ENCODE peak calls at places on chromosomes 11 and 22, in eight cellular contexts. F is stomach, U is NT2/D1, L is brain microvascular endothelial cell, K is HCT116, N is kidney epithelial cell, X is mesendoderm, Q is fibroblast of pulmonary artery. H is an unnamed sample.

GRCh38 chr11:100957499-100957898 is 172.1 kb downstream of the PGR start:
- DNase-seq in K (no peak), F (no peak), Q (no peak), U (no peak), X (no peak), N (no peak), L (no peak), H (no peak)

GRCh38 chr22:38235240-38235850 is 33.6 kb downstream of the MAFF start:
- DNase-seq in K (no peak), Q (no peak), L (no peak), N (no peak), F (no peak), X (no peak), U (no peak), H (no peak)

GRCh38 chr11:95147364-95147905 is 57.8 kb downstream of the ENDOD1 start:
- DNase-seq in X (peak; percentile 43), L (peak; percentile 94), U (no peak), K (peak; percentile 34), Q (peak; percentile 96), F (no peak), N (peak; percentile 55), H (peak; percentile 85)

GRCh38 chr11:60927061-60927592 is 2.9 kb downstream of the TMEM132A start:
- DNase-seq in X (no peak), K (no peak), N (no peak), Q (no peak), F (no peak), U (no peak), L (no peak), H (no peak)

GRCh38 chr11:73939096-73939495 is 11.7 kb upstream of the DNAJB13 start:
- DNase-seq in N (no peak), U (no peak), X (peak; percentile 16), Q (no peak), F (no peak), K (no peak), L (no peak), H (no peak)

GRCh38 chr22:31143537-31143936 is 3.2 kb upstream of the PLA2G3 start:
- DNase-seq in K (no peak), L (no peak), N (no peak), U (no peak), Q (no peak), F (no peak), X (no peak), H (no peak)

GRCh38 chr22:36238348-36239149 is 778 bp downstream of the APOL2 start:
- DNase-seq in K (no peak), U (no peak), X (no peak), Q (peak; percentile 26), F (no peak), N (no peak), L (no peak), H (peak; percentile 37)

GRCh38 chr22:20249797-20250354 is 18.2 kb downstream of the RTN4R start:
- DNase-seq in F (no peak), Q (peak; percentile 57), N (no peak), L (no peak), K (no peak), U (no peak), X (no peak), H (no peak)

GRCh38 chr22:42863349-42863911 is 6.4 kb upstream of the ARFGAP3 start:
- DNase-seq in X (no peak), Q (peak; percentile 74), F (no peak), K (peak; percentile 43), N (peak; percentile 84), U (no peak), L (peak; percentile 84), H (no peak)

GRCh38 chr11:69854719-69855118 is 35.5 kb upstream of the FGF3 start:
- DNase-seq in U (no peak), N (peak; percentile 48), Q (peak; percentile 21), K (peak; percentile 31), F (no peak), L (peak; percentile 78), X (no peak), H (no peak)

GRCh38 chr11:132111781-132112380 is 741.5 kb downstream of the NTM start:
- DNase-seq in Q (peak; percentile 94), K (no peak), N (peak; percentile 49), X (peak; percentile 32), L (peak; percentile 83), F (no peak), U (no peak), H (no peak)

GRCh38 chr22:45343143-45343542 is 33.4 kb downstream of the FAM118A start:
- DNase-seq in F (no peak), L (no peak), X (no peak), N (no peak), Q (no peak), K (no peak), U (no peak), H (no peak)

GRCh38 chr11:14148653-14149273 is 186.2 kb downstream of the SPON1 start:
- DNase-seq in X (peak; percentile 26), L (peak; percentile 17), Q (peak; percentile 54), F (no peak), K (peak; percentile 29), N (no peak), U (no peak), H (peak; percentile 68)

GRCh38 chr22:28484662-28485061 is 195.0 kb downstream of the TTC28 start:
- DNase-seq in N (no peak), L (no peak), F (no peak), X (no peak), K (no peak), U (no peak), Q (no peak), H (no peak)

GRCh38 chr11:2579315-2580060 is 120.3 kb downstream of the KCNQ1OT1 start:
- DNase-seq in X (peak; percentile 67), F (peak; percentile 22), K (no peak), U (no peak), L (no peak), N (no peak), Q (no peak), H (no peak)

GRCh38 chr22:49936973-49937757 is 18.7 kb downstream of the CRELD2 start:
- DNase-seq in L (no peak), K (no peak), N (no peak), X (no peak), F (peak; percentile 57), U (no peak), Q (no peak), H (peak; percentile 33)

GRCh38 chr11:42857344-42857743 is 454.5 kb upstream of the API5 start:
- DNase-seq in F (no peak), K (no peak), Q (no peak), U (no peak), X (no peak), L (no peak), N (no peak), H (no peak)
- H3K4me3 ChIP-seq in F (no peak overlapping the region), K (no peak overlapping the region), Q (no peak overlapping the region), U (no peak overlapping the region), X (no peak overlapping the region), L (no peak overlapping the region), N (no peak overlapping the region), H (no peak overlapping the region)

GRCh38 chr22:46585340-46586122 is 34.7 kb upstream of the GRAMD4 start:
- DNase-seq in X (no peak), L (no peak), U (no peak), Q (no peak), F (no peak), N (no peak), K (no peak), H (no peak)

GRCh38 chr22:46587492-46588278 is 32.5 kb upstream of the GRAMD4 start:
- DNase-seq in X (no peak), Q (no peak), U (no peak), L (no peak), N (no peak), K (no peak), F (no peak), H (peak; percentile 5)

GRCh38 chr22:46587067-46587471 is 33.1 kb upstream of the GRAMD4 start:
- DNase-seq in N (no peak), X (no peak), Q (no peak), F (no peak), K (no peak), L (no peak), U (no peak), H (no peak)

GRCh38 chr22:46586123-46586519 is 34.1 kb upstream of the GRAMD4 start:
- DNase-seq in K (no peak), X (no peak), F (no peak), Q (no peak), U (no peak), L (no peak), N (no peak), H (no peak)

DNA sequence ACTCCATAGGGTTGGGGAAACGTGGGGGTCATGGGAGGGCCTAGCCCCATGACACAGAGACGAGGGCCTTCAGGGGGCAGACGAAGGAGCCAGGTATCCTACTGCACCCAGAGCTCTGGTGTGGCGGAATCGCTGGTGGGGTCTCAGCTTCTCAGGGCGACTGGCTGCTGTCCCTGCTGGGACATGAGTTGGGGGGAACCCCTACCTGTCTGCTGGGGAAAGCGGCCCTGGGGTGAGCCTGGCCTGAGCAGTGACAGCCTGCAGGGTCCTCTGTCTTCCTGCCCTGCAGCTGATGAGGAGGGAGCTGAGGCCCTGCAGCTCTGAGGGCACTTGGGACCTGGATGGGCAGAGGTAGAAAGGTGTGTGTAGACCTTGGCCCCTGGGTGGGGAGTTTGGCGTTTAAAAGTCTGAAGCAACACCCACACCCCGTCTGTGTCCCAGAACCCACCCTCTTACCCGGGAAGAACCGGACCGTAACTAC is 33.6 kb upstream of the GRAMD4 start:
- DNase-seq in F (no peak), Q (no peak), N (no peak), U (no peak), L (no peak), K (no peak), X (no peak), H (no peak)
- H3K4me3 ChIP-seq in F (no peak overlapping the region), Q (no peak overlapping the region), N (no peak overlapping the region), U (no peak overlapping the region), L (no peak overlapping the region), K (no peak overlapping the region), X (no peak overlapping the region), H (no peak overlapping the region)

GRCh38 chr11:128890543-128891409 is at the start of gene KCNJ5:
- DNase-seq in X (no peak), U (no peak), N (no peak), Q (peak; percentile 16), L (no peak), F (peak; percentile 56), K (no peak), H (peak; percentile 56)
- H3K4me3 ChIP-seq in X (peak within 1 kb of the TSS; percentile 42), U (peak within 1 kb of the TSS; percentile 47), N (peak within 1 kb of the TSS; percentile 37), Q (peak within 1 kb of the TSS; percentile 47), L (peak within 1 kb of the TSS; percentile 52), F (peak within 1 kb of the TSS; percentile 62), K (peak within 1 kb of the TSS; percentile 54), H (peak within 1 kb of the TSS; percentile 42)

GRCh38 chr22:17431179-17431578 is 61.9 kb downstream of the CECR2 start:
- DNase-seq in K (no peak), Q (no peak), U (no peak), X (no peak), N (no peak), F (no peak), L (no peak), H (no peak)

GRCh38 chr22:17436382-17436951 is 67.2 kb downstream of the CECR2 start:
- DNase-seq in F (no peak), U (no peak), X (no peak), N (no peak), Q (peak; percentile 25), K (no peak), L (no peak), H (peak; percentile 24)

GRCh38 chr22:17435375-17435774 is 66.1 kb downstream of the CECR2 start:
- DNase-seq in Q (no peak), L (no peak), N (no peak), K (no peak), U (no peak), X (no peak), F (no peak), H (no peak)

GRCh38 chr22:17436981-17437410 is 67.7 kb downstream of the CECR2 start:
- DNase-seq in N (no peak), F (no peak), X (peak; percentile 73), U (no peak), L (no peak), Q (no peak), K (no peak), H (peak; percentile 7)

GRCh38 chr22:17434856-17435255 is 65.6 kb downstream of the CECR2 start:
- DNase-seq in X (no peak), K (no peak), L (no peak), U (no peak), Q (no peak), F (no peak), N (no peak), H (no peak)
- H3K4me3 ChIP-seq in X (no peak overlapping the region), K (no peak overlapping the region), L (no peak overlapping the region), U (no peak overlapping the region), Q (no peak overlapping the region), F (no peak overlapping the region), N (no peak overlapping the region), H (no peak overlapping the region)

H was measured in hepatocyte.